ENCODE peak calls at places on chromosomes 5 and 9, in four cellular contexts. One of them, this sample, is unnamed.

GRCh38 chr5:143499480-143500114 is 96.1 kb upstream of the NR3C1 start:
- DNase-seq in K562: no peak
- DNase-seq in HepG2: no peak
- DNase-seq in A549: no peak
- DNase-seq in this sample: no peak

GRCh38 chr9:110891760-110892159 is 146.5 kb downstream of the LPAR1 start:
- DNase-seq in K562: no peak
- DNase-seq in HepG2: no peak
- DNase-seq in A549: no peak
- DNase-seq in this sample: no peak

GRCh38 chr5:174832811-174833210 is 108.4 kb downstream of the MSX2 start:
- DNase-seq in HepG2: no peak
- DNase-seq in A549: no peak
- DNase-seq in K562: no peak
- DNase-seq in this sample: no peak

GRCh38 chr9:37859043-37859442 is 44.9 kb downstream of the SLC25A51 start:
- DNase-seq in K562: no peak
- DNase-seq in HepG2: no peak
- DNase-seq in A549: peak
- DNase-seq in this sample: no peak

GRCh38 chr5:139696894-139697658 is 48.9 kb downstream of the CXXC5 start:
- DNase-seq in A549: no peak
- DNase-seq in K562: peak
- DNase-seq in HepG2: peak
- DNase-seq in this sample: peak

GRCh38 chr9:135612437-135612836 is 26.9 kb downstream of the GLT6D1 start:
- DNase-seq in HepG2: no peak
- DNase-seq in K562: no peak
- DNase-seq in A549: no peak
- DNase-seq in this sample: no peak

GRCh38 chr5:40828021-40828631 is 6.9 kb downstream of the RPL37 start:
- DNase-seq in A549: no peak
- DNase-seq in K562: no peak
- DNase-seq in HepG2: no peak
- DNase-seq in this sample: no peak

GRCh38 chr9:95336281-95336680 is 18.8 kb upstream of the FANCC start:
- DNase-seq in A549: no peak
- DNase-seq in K562: peak
- DNase-seq in HepG2: peak
- DNase-seq in this sample: peak

GRCh38 chr9:89473762-89474469 is 24.0 kb downstream of the SEMA4D start:
- DNase-seq in A549: no peak
- DNase-seq in HepG2: no peak
- DNase-seq in K562: no peak
- DNase-seq in this sample: no peak

GRCh38 chr5:76999451-76999850 is 30.8 kb upstream of the AGGF1 start:
- DNase-seq in K562: no peak
- DNase-seq in HepG2: no peak
- DNase-seq in A549: no peak
- DNase-seq in this sample: no peak

GRCh38 chr5:23884405-23884804 is 377.0 kb downstream of the PRDM9 start:
- DNase-seq in A549: no peak
- DNase-seq in HepG2: no peak
- DNase-seq in K562: no peak
- DNase-seq in this sample: no peak

GRCh38 chr5:143229426-143229895 is 174.0 kb downstream of the NR3C1 start:
- DNase-seq in HepG2: no peak
- DNase-seq in A549: no peak
- DNase-seq in K562: no peak
- DNase-seq in this sample: no peak

GRCh38 chr5:104513621-104514020 is 951.0 kb upstream of the NUDT12 start:
- DNase-seq in A549: no peak
- DNase-seq in HepG2: no peak
- DNase-seq in K562: no peak
- DNase-seq in this sample: no peak

GRCh38 chr5:178606269-178606668 is 16.1 kb upstream of the COL23A1 start:
- DNase-seq in A549: no peak
- DNase-seq in HepG2: no peak
- DNase-seq in K562: no peak
- DNase-seq in this sample: no peak

GRCh38 chr5:115548683-115549082 is 4.1 kb upstream of the FEM1C start:
- DNase-seq in HepG2: no peak
- DNase-seq in A549: no peak
- DNase-seq in K562: no peak
- DNase-seq in this sample: no peak

GRCh38 chr9:135100241-135101067 is 13.0 kb downstream of the OLFM1 start:
- DNase-seq in K562: no peak
- DNase-seq in HepG2: no peak
- DNase-seq in A549: no peak
- DNase-seq in this sample: no peak

GRCh38 chr9:134028575-134029247 is 3.4 kb downstream of the BRD3OS start:
- DNase-seq in A549: no peak
- DNase-seq in HepG2: peak
- DNase-seq in K562: no peak
- DNase-seq in this sample: no peak

GRCh38 chr5:13591621-13592020 is 352.9 kb downstream of the DNAH5 start:
- DNase-seq in K562: no peak
- DNase-seq in A549: peak
- DNase-seq in HepG2: no peak
- DNase-seq in this sample: no peak

GRCh38 chr9:29214162-29214520 is 1640.9 kb upstream of the C9orf72 start:
- DNase-seq in HepG2: no peak
- DNase-seq in K562: no peak
- DNase-seq in A549: peak
- DNase-seq in this sample: peak

GRCh38 chr5:35810561-35810960 is 46.1 kb upstream of the IL7R start:
- DNase-seq in HepG2: no peak
- DNase-seq in K562: no peak
- DNase-seq in A549: no peak
- DNase-seq in this sample: no peak

GRCh38 chr9:96758845-96759673 is 18.8 kb downstream of the ZNF510 start:
- DNase-seq in HepG2: no peak
- DNase-seq in K562: no peak
- DNase-seq in A549: no peak
- DNase-seq in this sample: no peak

GRCh38 chr5:11172484-11172883 is 411.4 kb upstream of the DAP start:
- DNase-seq in K562: no peak
- DNase-seq in HepG2: no peak
- DNase-seq in A549: no peak
- DNase-seq in this sample: no peak

DNA sequence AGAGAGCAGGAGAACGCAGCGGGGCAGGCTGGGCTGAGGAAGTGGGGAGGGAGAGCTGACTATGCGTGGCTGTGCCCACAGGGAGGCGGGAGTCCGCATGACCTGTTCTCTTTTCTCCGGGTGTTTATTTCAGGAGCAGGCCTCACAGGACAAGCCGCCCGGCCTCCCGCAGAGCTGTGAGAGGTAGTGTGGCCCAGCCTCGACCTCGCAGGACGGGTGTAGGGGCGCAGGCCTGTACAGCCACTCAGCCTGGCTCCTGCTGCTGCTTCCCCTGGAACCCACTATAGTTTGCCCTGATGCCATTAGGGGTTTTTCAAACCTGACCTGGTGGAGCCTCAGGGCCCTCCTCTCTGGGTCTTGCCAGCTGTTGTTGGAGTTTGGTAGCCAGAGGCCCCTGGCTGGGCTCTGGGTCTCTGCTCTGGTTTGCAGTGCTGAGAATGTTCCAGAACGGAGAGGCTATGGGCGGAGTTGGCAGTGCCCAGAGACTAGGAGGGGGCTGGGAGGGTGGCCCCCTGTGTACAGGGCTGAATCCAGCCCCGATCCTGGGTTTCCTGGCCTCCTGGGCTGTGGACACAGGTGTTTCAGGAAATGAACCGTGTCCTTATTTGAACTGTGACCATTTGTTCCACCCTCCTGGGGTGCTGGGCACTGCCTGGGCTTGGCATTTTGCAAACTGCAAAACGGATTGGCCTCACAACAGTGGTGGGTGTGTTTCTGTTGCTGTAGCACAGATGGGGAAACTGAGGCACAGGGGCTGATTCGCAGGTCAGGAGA is 78.8 kb downstream of the WNK2 start:
- DNase-seq in K562: peak
- DNase-seq in A549: no peak
- DNase-seq in HepG2: no peak
- DNase-seq in this sample: peak
- TF ChIP-seq HMGXB4 in K562: no peak
- TF ChIP-seq HMGXB4 in A549: no peak
- TF ChIP-seq HMGXB4 in HepG2: no peak
- TF ChIP-seq HMGXB4 in this sample: no peak

GRCh38 chr9:129458663-129459549 is 162.0 kb downstream of the C9orf50 start:
- DNase-seq in K562: no peak
- DNase-seq in A549: no peak
- DNase-seq in HepG2: no peak
- DNase-seq in this sample: no peak
- TF ChIP-seq HMGXB4 in K562: no peak
- TF ChIP-seq HMGXB4 in A549: no peak
- TF ChIP-seq HMGXB4 in HepG2: no peak
- TF ChIP-seq HMGXB4 in this sample: no peak

GRCh38 chr5:79229357-79230174 is 6.4 kb upstream of the JMY start:
- DNase-seq in K562: no peak
- DNase-seq in A549: no peak
- DNase-seq in HepG2: no peak
- DNase-seq in this sample: no peak

GRCh38 chr5:79225441-79225840 is 10.5 kb upstream of the JMY start:
- DNase-seq in A549: no peak
- DNase-seq in HepG2: no peak
- DNase-seq in K562: no peak
- DNase-seq in this sample: no peak

GRCh38 chr5:79227484-79227995 is 8.4 kb upstream of the JMY start:
- DNase-seq in HepG2: no peak
- DNase-seq in K562: no peak
- DNase-seq in A549: no peak
- DNase-seq in this sample: no peak

GRCh38 chr5:79224275-79224984 is 11.5 kb upstream of the JMY start:
- DNase-seq in A549: no peak
- DNase-seq in HepG2: no peak
- DNase-seq in K562: no peak
- DNase-seq in this sample: no peak

DNA sequence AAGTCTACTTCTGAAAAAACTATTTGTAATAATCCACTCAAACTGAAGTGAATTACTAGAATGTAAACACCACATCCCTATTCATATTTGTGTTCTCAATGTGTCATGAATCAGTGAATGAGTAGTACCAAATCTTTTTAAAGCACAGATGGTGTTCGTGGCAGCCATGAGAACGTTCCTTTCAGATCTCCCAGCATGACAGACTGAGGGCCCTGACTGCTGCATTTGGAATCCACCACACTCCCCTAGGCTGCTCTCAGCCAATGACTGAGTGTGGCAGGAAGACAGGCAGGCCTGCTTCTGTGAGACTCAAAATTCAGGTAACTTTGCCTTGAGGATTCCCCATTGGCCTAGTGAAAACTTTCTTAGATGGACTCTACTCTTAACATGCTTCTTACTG is 10.9 kb upstream of the JMY start:
- DNase-seq in HepG2: no peak
- DNase-seq in K562: no peak
- DNase-seq in A549: no peak
- DNase-seq in this sample: no peak
- TF ChIP-seq HMGXB4 in HepG2: no peak
- TF ChIP-seq HMGXB4 in K562: no peak
- TF ChIP-seq HMGXB4 in A549: no peak
- TF ChIP-seq HMGXB4 in this sample: no peak

GRCh38 chr5:149725296-149725695 is 4.8 kb upstream of the PPARGC1B start:
- DNase-seq in HepG2: no peak
- DNase-seq in A549: no peak
- DNase-seq in K562: no peak
- DNase-seq in this sample: no peak

GRCh38 chr5:149728303-149728702 is 1.8 kb upstream of the PPARGC1B start:
- DNase-seq in K562: no peak
- DNase-seq in HepG2: no peak
- DNase-seq in A549: no peak
- DNase-seq in this sample: no peak

GRCh38 chr5:149724884-149725283 is 5.2 kb upstream of the PPARGC1B start:
- DNase-seq in HepG2: no peak
- DNase-seq in A549: no peak
- DNase-seq in K562: no peak
- DNase-seq in this sample: no peak

GRCh38 chr5:149729150-149729549 is 960 bp upstream of the PPARGC1B start:
- DNase-seq in K562: no peak
- DNase-seq in HepG2: no peak
- DNase-seq in A549: no peak
- DNase-seq in this sample: no peak

DNA sequence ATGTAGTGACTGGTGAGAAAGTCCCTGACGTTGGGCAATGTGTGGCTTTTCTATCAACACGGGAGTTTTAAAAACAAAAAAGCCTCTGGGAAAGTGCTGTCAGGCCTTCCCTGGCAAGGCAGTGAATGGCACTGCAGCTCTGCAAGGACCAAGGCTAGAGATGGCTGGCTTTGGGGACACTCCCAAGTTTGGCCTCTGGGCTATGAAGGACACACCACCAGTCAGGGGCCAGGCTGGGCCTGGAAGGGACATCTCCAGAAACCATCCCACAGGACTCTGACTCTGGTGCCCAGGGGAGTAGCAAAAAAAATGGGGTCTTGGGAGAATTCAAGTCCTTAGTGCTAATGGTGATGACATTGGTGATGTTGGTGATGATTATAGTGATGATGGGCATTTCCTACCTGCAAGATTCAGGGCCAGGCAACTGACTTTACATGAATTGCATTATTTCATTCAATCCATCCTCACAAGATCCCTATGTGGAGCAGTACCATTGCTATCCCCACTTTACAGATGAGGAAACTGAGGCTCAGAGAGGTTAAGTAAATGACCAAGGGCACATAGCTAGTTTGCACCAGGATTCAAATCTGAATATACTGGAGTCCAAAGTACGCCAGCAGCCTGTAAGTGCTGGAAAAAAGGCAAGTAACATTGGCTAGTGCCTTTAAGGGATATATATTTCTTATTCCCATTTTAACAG is 2.6 kb upstream of the PPARGC1B start:
- DNase-seq in HepG2: no peak
- DNase-seq in K562: no peak
- DNase-seq in A549: no peak
- DNase-seq in this sample: no peak
- TF ChIP-seq HMGXB4 in HepG2: no peak
- TF ChIP-seq HMGXB4 in K562: no peak
- TF ChIP-seq HMGXB4 in A549: no peak
- TF ChIP-seq HMGXB4 in this sample: no peak

DNA sequence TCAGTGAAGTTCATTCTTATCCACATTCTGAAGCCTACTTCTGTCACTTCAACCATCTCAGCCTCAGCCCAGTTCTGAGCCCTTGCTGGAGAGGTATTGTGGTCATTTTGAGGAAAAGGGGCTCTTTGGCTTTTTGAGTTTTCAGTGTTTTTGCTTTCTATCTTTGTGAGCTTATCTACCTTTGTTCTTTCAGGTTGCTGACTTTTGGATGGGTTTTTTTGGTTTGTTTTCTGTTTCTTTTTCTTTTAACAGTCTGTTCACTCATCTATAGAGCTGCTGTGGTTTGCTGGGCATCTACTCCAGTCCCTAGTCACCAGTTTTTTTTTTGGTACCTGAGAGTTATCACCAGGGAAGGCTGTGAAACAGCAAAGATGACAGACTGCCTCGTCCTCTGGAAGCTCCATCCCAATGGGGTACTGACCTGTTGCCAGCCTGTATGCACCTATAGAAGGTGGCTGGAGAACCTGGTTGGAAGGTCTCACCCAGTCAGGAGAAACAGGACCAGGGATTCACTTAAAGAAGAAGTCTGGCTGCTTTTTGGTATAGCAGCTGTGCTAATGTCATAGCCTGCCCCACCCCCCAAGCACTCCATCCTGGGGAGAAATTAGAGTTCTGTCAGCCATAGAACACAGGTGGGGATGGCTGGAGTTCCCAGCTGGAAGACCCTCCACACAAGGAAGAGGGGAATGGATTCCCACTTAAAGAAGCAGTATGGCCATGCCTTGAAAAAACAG is 138.6 kb upstream of the TSLP start:
- DNase-seq in K562: no peak
- DNase-seq in A549: no peak
- DNase-seq in HepG2: no peak
- DNase-seq in this sample: no peak
- TF ChIP-seq HMGXB4 in K562: no peak
- TF ChIP-seq HMGXB4 in A549: no peak
- TF ChIP-seq HMGXB4 in HepG2: no peak
- TF ChIP-seq HMGXB4 in this sample: no peak

This sample was measured in WTC11.